ENCODE peak calls at places on chromosomes 11 and 22, in seven cellular contexts. R is K562, U is SK-N-SH, M is Panc1, C is HepG2, L is H1, K is GM12878. B is an unnamed sample. For H3K27me3, the result is how much of the 10 kb centered on the place peaks cover.

GRCh38 chr11:84468255-84468654 is 1158.9 kb downstream of the DLG2 start:
- DNase-seq in R (no peak), U (no peak), M (no peak), C (no peak), L (no peak), K (no peak), B (no peak)

GRCh38 chr22:18997925-18998315 is 61.8 kb upstream of the PRODH start:
- DNase-seq in R (no peak), U (no peak), M (no peak), C (no peak), L (no peak), K (no peak), B (no peak)

GRCh38 chr11:124752471-124753100 is 531 bp upstream of the VSIG2 start:
- DNase-seq in R (no peak), U (peak), M (no peak), C (no peak), L (no peak), K (no peak), B (no peak)

GRCh38 chr11:73228268-73229134 is 10.4 kb downstream of the P2RY2 start:
- DNase-seq in R (no peak), U (peak), M (no peak), C (no peak), L (no peak), K (no peak), B (no peak)

GRCh38 chr22:29341056-29341848 is 25.8 kb upstream of the RASL10A start:
- DNase-seq in R (no peak), U (no peak), M (no peak), C (no peak), L (no peak), K (no peak), B (no peak)

GRCh38 chr11:8699903-8700302 is 17.3 kb downstream of the RPL27A start:
- DNase-seq in R (no peak), U (no peak), M (no peak), C (peak), L (no peak), K (no peak), B (no peak)

GRCh38 chr11:114285599-114285998 is 10.6 kb upstream of the NNMT start:
- DNase-seq in R (peak), U (no peak), M (no peak), C (no peak), L (no peak), K (no peak), B (no peak)

GRCh38 chr11:79237676-79238075 is 203.2 kb downstream of the TENM4 start:
- DNase-seq in R (no peak), U (no peak), M (no peak), C (no peak), L (no peak), K (no peak), B (no peak)

GRCh38 chr11:110529043-110529442 is 99.3 kb downstream of the FDX1 start:
- DNase-seq in R (peak), U (no peak), M (no peak), C (peak), L (no peak), K (no peak), B (peak)

GRCh38 chr11:128488471-128488870 is 98.9 kb downstream of the ETS1 start:
- DNase-seq in R (no peak), U (no peak), M (no peak), C (no peak), L (no peak), K (no peak), B (no peak)

GRCh38 chr11:45285931-45286632 is at the start of gene SYT13:
- DNase-seq in R (no peak), U (peak), M (no peak), C (no peak), L (peak), K (no peak), B (no peak)

GRCh38 chr11:105392546-105392945 is 217.3 kb upstream of the GRIA4 start:
- DNase-seq in R (no peak), U (no peak), M (no peak), C (no peak), L (no peak), K (no peak), B (no peak)

GRCh38 chr22:32920032-32920628 is 118.6 kb downstream of the TIMP3 start:
- DNase-seq in R (no peak), U (peak), M (no peak), C (no peak), L (no peak), K (no peak), B (no peak)

GRCh38 chr22:43851979-43852307 is 10.4 kb downstream of the SULT4A1 start:
- DNase-seq in R (no peak), U (no peak), M (no peak), C (no peak), L (no peak), K (no peak), B (no peak)

GRCh38 chr11:12280838-12281565 is 96.4 kb upstream of the PARVA start:
- DNase-seq in R (no peak), U (peak), M (no peak), C (no peak), L (no peak), K (no peak), B (no peak)

GRCh38 chr11:12224537-12224893 is 114.1 kb downstream of the MICAL2 start:
- DNase-seq in R (no peak), U (no peak), M (peak), C (no peak), L (no peak), K (peak), B (no peak)

GRCh38 chr22:47157486-47158270 is 395.2 kb downstream of the TBC1D22A start:
- DNase-seq in R (no peak), U (no peak), M (no peak), C (no peak), L (no peak), K (no peak), B (no peak)

GRCh38 chr22:46071451-46072029 is 78.8 kb upstream of the PPARA start:
- DNase-seq in R (no peak), U (peak), M (no peak), C (no peak), L (no peak), K (no peak), B (peak)

GRCh38 chr11:86589856-86590589 is 82.4 kb downstream of the ME3 start:
- DNase-seq in R (no peak), U (no peak), M (no peak), C (no peak), L (no peak), K (no peak), B (no peak)

DNA sequence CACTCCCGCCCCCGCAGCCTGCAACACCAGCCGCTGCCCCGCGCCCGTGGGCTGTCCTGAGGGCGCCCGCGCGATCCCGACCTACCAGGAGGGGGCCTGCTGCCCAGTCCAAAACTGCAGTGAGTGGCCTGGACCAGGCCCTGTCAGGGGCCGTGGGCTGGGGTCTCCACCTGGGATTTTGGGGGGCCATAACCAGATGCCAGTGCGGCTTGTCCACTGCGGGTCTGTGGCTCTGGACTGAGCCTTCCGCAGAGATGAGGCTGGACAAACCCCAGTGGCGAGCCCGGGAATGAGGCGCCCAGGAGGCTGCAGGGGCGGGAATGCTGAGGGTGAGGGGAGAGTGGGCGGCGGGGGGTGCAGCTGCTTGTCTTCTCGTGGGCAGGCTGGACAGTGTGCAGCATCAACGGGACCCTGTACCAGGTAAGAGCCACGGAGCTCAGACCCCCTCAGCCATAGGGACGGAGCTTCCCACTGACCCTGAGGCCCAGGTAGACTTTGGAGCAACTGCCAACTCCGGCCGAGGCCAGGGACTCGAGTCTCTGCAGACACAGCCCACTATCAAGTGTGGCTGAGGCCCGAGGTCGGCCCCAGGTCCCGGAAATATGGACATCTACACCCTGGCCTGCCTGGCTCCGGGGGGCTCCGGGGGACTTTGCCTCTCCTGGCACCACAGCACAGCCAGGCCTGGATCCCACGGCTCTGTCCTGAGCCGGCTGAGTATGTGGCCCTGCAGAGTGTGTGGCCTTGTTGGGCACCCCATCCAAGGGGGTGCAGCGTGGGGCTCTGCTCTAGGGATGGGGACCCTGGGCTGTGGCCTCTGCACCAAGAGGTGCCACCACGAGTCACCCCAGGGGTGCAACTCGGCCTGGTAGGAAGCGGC is 24.7 kb upstream of the MUC5B start:
- DNase-seq in R (no peak), U (peak), M (no peak), C (no peak), L (no peak), K (no peak), B (no peak)
- H3K27me3 ChIP-seq in R (under half), U (under half), M (under half), C (half or more), L (under half), K (under half), B (under half)

GRCh38 chr11:20451568-20451967 is 64.1 kb downstream of the PRMT3 start:
- DNase-seq in R (no peak), U (no peak), M (no peak), C (no peak), L (no peak), K (no peak), B (no peak)

GRCh38 chr11:20444537-20444936 is 57.0 kb downstream of the PRMT3 start:
- DNase-seq in R (no peak), U (no peak), M (no peak), C (no peak), L (no peak), K (no peak), B (no peak)

GRCh38 chr11:20450829-20451228 is 63.3 kb downstream of the PRMT3 start:
- DNase-seq in R (no peak), U (no peak), M (no peak), C (no peak), L (no peak), K (no peak), B (no peak)

GRCh38 chr11:20452585-20452984 is 65.1 kb downstream of the PRMT3 start:
- DNase-seq in R (no peak), U (no peak), M (no peak), C (no peak), L (no peak), K (no peak), B (no peak)

DNA sequence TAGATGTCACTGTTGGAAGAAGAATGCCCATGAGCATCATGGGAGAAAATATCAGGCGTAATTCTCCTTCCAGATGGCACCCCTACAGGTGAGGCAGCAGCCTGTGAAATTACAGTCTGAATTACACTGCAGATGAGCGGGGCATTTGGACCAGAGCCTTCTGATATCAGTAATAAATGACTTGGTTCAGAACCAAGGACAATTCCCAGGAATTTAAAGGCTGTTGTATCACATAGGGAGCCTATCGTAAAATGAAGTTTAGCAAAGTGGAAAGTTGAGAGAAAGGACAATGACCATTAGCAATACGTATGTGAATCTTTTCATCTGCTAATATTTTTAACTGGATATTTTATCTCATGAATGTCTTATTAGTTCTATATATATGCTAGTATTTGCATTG is 61.3 kb downstream of the PRMT3 start:
- DNase-seq in R (no peak), U (no peak), M (no peak), C (no peak), L (no peak), K (no peak), B (no peak)
- TF ChIP-seq CTCF in R (peak), U (no peak), M (no peak), C (no peak), L (no peak), K (no peak), B (no peak)

GRCh38 chr11:4071325-4071724 is 23.3 kb upstream of the RRM1 start:
- DNase-seq in R (no peak), U (no peak), M (no peak), C (no peak), L (no peak), K (no peak), B (no peak)

GRCh38 chr11:4072668-4073285 is 21.8 kb upstream of the RRM1 start:
- DNase-seq in R (peak), U (peak), M (peak), C (peak), L (no peak), K (peak), B (peak)

GRCh38 chr11:4074266-4074665 is 20.3 kb upstream of the RRM1 start:
- DNase-seq in R (no peak), U (no peak), M (no peak), C (no peak), L (no peak), K (no peak), B (no peak)

GRCh38 chr11:4071828-4072421 is 22.7 kb upstream of the RRM1 start:
- DNase-seq in R (no peak), U (peak), M (no peak), C (no peak), L (no peak), K (no peak), B (no peak)

DNA sequence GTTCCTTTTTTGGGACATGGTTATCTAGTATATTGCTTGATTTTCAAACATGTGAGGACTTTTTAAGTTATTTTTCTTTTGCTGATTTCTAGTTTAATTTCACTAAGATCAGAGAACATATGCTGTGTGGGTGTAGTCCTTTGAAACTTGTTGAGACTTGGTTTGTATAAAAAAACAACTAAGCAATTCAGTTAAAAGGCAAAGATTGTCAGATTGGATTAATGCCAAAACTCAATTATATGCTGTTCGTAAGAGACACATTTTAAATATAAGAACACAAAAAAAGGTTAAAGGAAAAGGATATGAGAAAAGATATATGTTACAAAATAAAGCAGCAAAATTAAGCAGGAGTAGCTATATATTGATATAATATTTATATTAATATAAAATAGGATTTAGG is 17.8 kb upstream of the RRM1 start:
- DNase-seq in R (no peak), U (no peak), M (no peak), C (no peak), L (no peak), K (no peak), B (no peak)
- TF ChIP-seq SIN3A in R (no peak), U (no peak), M (no peak), C (no peak), L (no peak), K (no peak), B (no peak)

DNA sequence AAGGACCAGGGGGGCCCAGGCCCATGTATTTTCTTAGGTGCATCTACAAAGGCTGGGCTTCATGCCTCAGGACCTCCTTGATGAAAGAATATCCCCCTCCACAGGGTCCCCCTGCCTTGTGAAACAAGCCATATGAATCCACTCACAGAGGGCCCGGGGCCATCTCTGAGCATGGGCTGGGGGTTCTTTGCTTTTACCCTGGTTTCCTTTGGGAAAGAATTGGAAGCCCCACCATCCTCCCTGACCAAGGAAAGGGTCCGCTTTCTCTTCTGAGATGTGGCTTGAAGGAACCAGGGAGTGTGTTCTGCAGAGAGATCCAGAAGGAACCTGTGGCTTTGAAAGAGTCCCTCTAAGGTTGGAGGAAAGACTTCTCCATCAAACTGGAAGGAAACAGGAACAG is 9.2 kb upstream of the ANO1 start:
- DNase-seq in R (no peak), U (peak), M (no peak), C (no peak), L (no peak), K (no peak), B (no peak)
- H3K27me3 ChIP-seq in R (half or more), U (under half), M (under half), C (half or more), L (under half), K (under half), B (under half)

DNA sequence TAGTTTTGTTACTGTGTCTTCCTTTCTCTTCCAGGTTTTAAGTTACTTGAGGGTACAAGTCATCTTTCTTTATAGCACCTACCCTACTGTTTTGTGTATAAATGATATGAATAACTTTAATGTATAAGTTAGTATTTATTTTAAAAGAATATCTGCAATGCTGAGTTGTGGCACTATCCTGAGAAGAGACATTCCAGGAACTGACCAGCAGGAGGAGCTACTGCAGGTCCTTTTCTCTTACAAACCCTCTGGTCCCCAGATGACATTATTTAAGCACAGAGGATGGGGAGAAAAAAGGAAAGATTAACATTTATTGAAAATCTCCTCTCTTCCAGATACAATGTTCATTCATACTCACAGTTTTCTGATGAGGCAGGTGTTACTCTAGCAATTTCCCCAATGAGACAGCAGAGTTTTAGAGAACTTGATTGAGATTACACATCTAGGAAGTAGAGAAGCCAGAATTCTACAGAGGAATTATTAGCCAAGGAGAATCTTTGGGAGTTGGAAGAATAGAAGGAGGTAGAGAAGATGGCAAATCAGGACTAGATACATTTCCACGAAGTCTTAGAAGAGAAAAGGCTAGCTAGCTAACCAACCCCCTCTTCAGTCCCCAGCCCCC is 541.2 kb upstream of the API5 start:
- DNase-seq in R (peak), U (peak), M (peak), C (peak), L (peak), K (no peak), B (no peak)
- TF ChIP-seq CTCF in R (no peak), U (peak), M (peak), C (peak), L (peak), K (peak), B (no peak)

DNA sequence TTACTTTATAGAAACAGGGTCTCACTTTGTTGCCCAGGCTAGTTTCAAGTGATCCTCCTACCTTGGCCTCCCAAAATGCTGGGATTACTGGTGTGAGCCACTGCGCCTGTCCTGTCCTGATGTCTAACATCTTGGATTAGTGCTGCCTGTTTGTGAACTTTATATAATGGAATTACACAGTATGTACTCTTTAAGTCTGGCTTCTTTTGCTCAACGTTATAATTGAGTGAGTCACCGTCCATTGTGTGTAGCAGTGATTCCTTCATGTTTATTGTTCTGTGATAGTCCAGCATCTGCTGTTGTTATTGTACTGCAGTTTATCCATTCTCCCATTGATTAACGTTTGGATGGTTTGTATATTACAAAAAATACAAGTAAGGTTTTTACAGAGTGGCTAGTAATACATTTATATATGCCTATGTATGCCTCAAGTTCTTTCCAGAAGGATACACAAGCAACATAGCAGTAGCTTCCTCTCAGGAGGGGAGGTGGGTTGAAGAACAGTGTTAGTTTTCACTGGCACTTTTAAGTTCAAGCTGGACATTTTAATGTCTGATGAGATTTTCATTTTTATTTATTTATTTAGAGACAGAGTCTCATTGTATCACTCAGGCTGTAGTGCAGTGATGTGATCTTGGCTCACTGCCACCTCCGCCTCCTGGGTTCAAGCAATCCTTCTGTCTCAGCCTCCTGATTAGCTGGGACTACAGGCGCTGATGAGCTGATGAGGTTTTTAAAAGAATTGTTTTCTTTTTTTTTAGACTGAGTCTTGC is 25.2 kb upstream of the MICALL1 start:
- DNase-seq in R (no peak), U (no peak), M (no peak), C (no peak), L (no peak), K (no peak), B (no peak)
- TF ChIP-seq SIN3A in R (no peak), U (no peak), M (no peak), C (no peak), L (no peak), K (no peak), B (no peak)

DNA sequence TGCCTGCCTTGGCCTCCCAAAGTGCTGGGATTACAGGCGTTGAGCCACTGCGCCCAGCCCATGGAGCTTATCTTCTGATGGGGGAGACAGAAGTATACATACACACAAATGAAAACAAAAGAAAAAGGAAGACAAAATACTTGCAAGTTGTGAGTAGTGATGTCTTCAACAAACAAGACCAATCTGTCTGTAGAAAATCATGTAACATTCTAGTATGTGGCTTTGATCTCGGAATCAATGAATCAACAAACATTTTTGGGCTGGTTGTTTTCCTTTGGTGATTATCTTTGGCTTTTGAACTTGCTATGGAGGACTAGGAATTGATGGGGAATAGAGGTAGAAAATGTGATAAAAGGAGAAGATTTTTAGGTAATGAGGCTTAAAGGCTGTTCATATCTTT is 3.4 kb upstream of the CTNND1 start:
- DNase-seq in R (no peak), U (no peak), M (no peak), C (peak), L (no peak), K (no peak), B (no peak)
- H3K27me3 ChIP-seq in R (under half), U (under half), M (under half), C (under half), L (under half), K (under half), B (under half)